ENCODE peak calls at places on chromosomes 6 and 20, in four cellular contexts. H, S, I and X are unnamed samples.

GRCh38 chr6:50825375-50826036 is 6.8 kb downstream of the TFAP2B start:
- DNase-seq in H (no peak), S (no peak), I (no peak), X (no peak)

GRCh38 chr6:131954775-131955107 is 3.6 kb upstream of the CCN2 start:
- DNase-seq in H (peak), S (peak), I (peak), X (peak)

GRCh38 chr6:62400521-62401259 is 114.7 kb upstream of the KHDRBS2 start:
- DNase-seq in H (no peak), S (no peak), I (no peak), X (no peak)

GRCh38 chr20:44715495-44716308 is 533 bp downstream of the CCN5 start:
- DNase-seq in H (no peak), S (no peak), I (no peak), X (no peak)

GRCh38 chr20:34337982-34338756 is 24.9 kb upstream of the ITCH start:
- DNase-seq in H (no peak), S (no peak), I (no peak), X (no peak)

GRCh38 chr20:56506103-56506502 is 18.4 kb upstream of the FAM209A start:
- DNase-seq in H (no peak), S (no peak), I (no peak), X (no peak)

GRCh38 chr20:25071722-25072121 is 10.2 kb downstream of the VSX1 start:
- DNase-seq in H (peak), S (no peak), I (no peak), X (no peak)

GRCh38 chr6:149332602-149333311 is 15.2 kb downstream of the TAB2 start:
- DNase-seq in H (no peak), S (no peak), I (no peak), X (no peak)

GRCh38 chr6:113856011-113856551 is 1.1 kb upstream of the MARCKS start:
- DNase-seq in H (peak), S (no peak), I (peak), X (no peak)